ENCODE peak calls at places on chromosomes 3 and 15, in four cellular contexts. One of them, this sample, is unnamed.

GRCh38 chr15:69548367-69548766 is 95.7 kb downstream of the RPLP1 start:
- DNase-seq in heart left ventricle: no peak
- DNase-seq in endothelial cell: no peak
- DNase-seq in kidney: no peak
- DNase-seq in this sample: no peak

GRCh38 chr15:62121273-62122015 is 43.6 kb downstream of the C2CD4B start:
- DNase-seq in heart left ventricle: no peak
- DNase-seq in kidney: no peak
- DNase-seq in endothelial cell: no peak
- DNase-seq in this sample: no peak

GRCh38 chr3:49151610-49152009 is 14.5 kb downstream of the CCDC71 start:
- DNase-seq in endothelial cell: no peak
- DNase-seq in kidney: no peak
- DNase-seq in heart left ventricle: no peak
- DNase-seq in this sample: no peak

GRCh38 chr15:60704129-60704528 is 225.2 kb upstream of the ICE2 start:
- DNase-seq in heart left ventricle: no peak
- DNase-seq in kidney: no peak
- DNase-seq in endothelial cell: no peak
- DNase-seq in this sample: no peak

GRCh38 chr3:10816019-10816862 is at the start of gene SLC6A11:
- DNase-seq in kidney: no peak
- DNase-seq in endothelial cell: peak
- DNase-seq in heart left ventricle: no peak
- DNase-seq in this sample: no peak

GRCh38 chr15:67766963-67767362 is 58.3 kb upstream of the SKOR1 start:
- DNase-seq in kidney: no peak
- DNase-seq in endothelial cell: no peak
- DNase-seq in heart left ventricle: no peak
- DNase-seq in this sample: no peak

GRCh38 chr15:66084704-66085103 is 168.8 kb downstream of the MEGF11 start:
- DNase-seq in heart left ventricle: no peak
- DNase-seq in kidney: peak
- DNase-seq in endothelial cell: no peak
- DNase-seq in this sample: no peak

GRCh38 chr3:174247671-174248070 is 611.5 kb upstream of the NAALADL2 start:
- DNase-seq in heart left ventricle: no peak
- DNase-seq in endothelial cell: no peak
- DNase-seq in kidney: no peak
- DNase-seq in this sample: no peak

GRCh38 chr3:172323894-172324590 is 124.2 kb downstream of the GHSR start:
- DNase-seq in heart left ventricle: no peak
- DNase-seq in kidney: no peak
- DNase-seq in endothelial cell: no peak
- DNase-seq in this sample: peak

GRCh38 chr3:104908761-104909160 is 457.9 kb upstream of the ALCAM start:
- DNase-seq in heart left ventricle: no peak
- DNase-seq in endothelial cell: no peak
- DNase-seq in kidney: no peak
- DNase-seq in this sample: no peak

GRCh38 chr3:123350971-123351370 is 97.9 kb downstream of the ADCY5 start:
- DNase-seq in endothelial cell: no peak
- DNase-seq in heart left ventricle: no peak
- DNase-seq in kidney: no peak
- DNase-seq in this sample: no peak

GRCh38 chr3:2823016-2823415 is 287.2 kb downstream of the IL5RA start:
- DNase-seq in kidney: no peak
- DNase-seq in heart left ventricle: no peak
- DNase-seq in endothelial cell: no peak
- DNase-seq in this sample: no peak

GRCh38 chr3:152148579-152148978 is 120.2 kb upstream of the MBNL1 start:
- DNase-seq in heart left ventricle: no peak
- DNase-seq in endothelial cell: no peak
- DNase-seq in kidney: no peak
- DNase-seq in this sample: no peak

GRCh38 chr3:58383476-58383875 is 50.2 kb downstream of the PDHB start:
- DNase-seq in endothelial cell: no peak
- DNase-seq in kidney: no peak
- DNase-seq in heart left ventricle: no peak
- DNase-seq in this sample: no peak

GRCh38 chr3:142278451-142278850 is 53.1 kb upstream of the GK5 start:
- DNase-seq in kidney: no peak
- DNase-seq in heart left ventricle: no peak
- DNase-seq in endothelial cell: no peak
- DNase-seq in this sample: no peak

GRCh38 chr3:188792788-188793187 is 379.0 kb upstream of the TPRG1 start:
- DNase-seq in endothelial cell: peak
- DNase-seq in kidney: peak
- DNase-seq in heart left ventricle: no peak
- DNase-seq in this sample: no peak

GRCh38 chr3:5021571-5022092 is 42.4 kb downstream of the BHLHE40 start:
- DNase-seq in endothelial cell: no peak
- DNase-seq in heart left ventricle: no peak
- DNase-seq in kidney: no peak
- DNase-seq in this sample: no peak

GRCh38 chr15:45307230-45307924 is 55.3 kb downstream of the SLC28A2 start:
- DNase-seq in endothelial cell: no peak
- DNase-seq in kidney: no peak
- DNase-seq in heart left ventricle: no peak
- DNase-seq in this sample: peak

GRCh38 chr3:52062499-52062898 is 6.1 kb upstream of the DUSP7 start:
- DNase-seq in heart left ventricle: no peak
- DNase-seq in kidney: no peak
- DNase-seq in endothelial cell: no peak
- DNase-seq in this sample: peak

GRCh38 chr3:74651239-74651638 is 36.8 kb upstream of the CNTN3 start:
- DNase-seq in endothelial cell: no peak
- DNase-seq in heart left ventricle: no peak
- DNase-seq in kidney: no peak
- DNase-seq in this sample: no peak

GRCh38 chr15:46703871-46704637 is 1013.3 kb upstream of the SEMA6D start:
- DNase-seq in endothelial cell: no peak
- DNase-seq in kidney: no peak
- DNase-seq in heart left ventricle: no peak
- DNase-seq in this sample: peak

GRCh38 chr3:149641011-149641728 is 16.7 kb downstream of the WWTR1 start:
- DNase-seq in kidney: no peak
- DNase-seq in endothelial cell: no peak
- DNase-seq in heart left ventricle: no peak
- DNase-seq in this sample: no peak

GRCh38 chr15:89916660-89917059 is 3.9 kb upstream of the ARPIN start:
- DNase-seq in kidney: no peak
- DNase-seq in heart left ventricle: no peak
- DNase-seq in endothelial cell: no peak
- DNase-seq in this sample: no peak

GRCh38 chr3:148175215-148175614 is 522.5 kb upstream of the AGTR1 start:
- DNase-seq in kidney: no peak
- DNase-seq in heart left ventricle: no peak
- DNase-seq in endothelial cell: no peak
- DNase-seq in this sample: no peak

GRCh38 chr3:62882676-62883228 is 7.5 kb upstream of the CADPS start:
- DNase-seq in kidney: no peak
- DNase-seq in endothelial cell: no peak
- DNase-seq in heart left ventricle: no peak
- DNase-seq in this sample: no peak

GRCh38 chr3:29605845-29606244 is 325.0 kb downstream of the RBMS3 start:
- DNase-seq in endothelial cell: no peak
- DNase-seq in kidney: no peak
- DNase-seq in heart left ventricle: no peak
- DNase-seq in this sample: no peak

GRCh38 chr3:113142476-113142875 is 68.9 kb upstream of the BOC start:
- DNase-seq in kidney: no peak
- DNase-seq in endothelial cell: no peak
- DNase-seq in heart left ventricle: no peak
- DNase-seq in this sample: no peak

GRCh38 chr3:119636194-119636593 is 24.2 kb downstream of the POPDC2 start:
- DNase-seq in endothelial cell: no peak
- DNase-seq in heart left ventricle: no peak
- DNase-seq in kidney: no peak
- DNase-seq in this sample: no peak

GRCh38 chr3:43872901-43873300 is 182.2 kb downstream of the ABHD5 start:
- DNase-seq in endothelial cell: no peak
- DNase-seq in kidney: no peak
- DNase-seq in heart left ventricle: no peak
- DNase-seq in this sample: no peak

GRCh38 chr3:40130721-40131120 is 178.8 kb upstream of the EIF1B start:
- DNase-seq in endothelial cell: no peak
- DNase-seq in kidney: no peak
- DNase-seq in heart left ventricle: no peak
- DNase-seq in this sample: no peak

GRCh38 chr3:141737108-141737507 is 990 bp upstream of the RNF7 start:
- DNase-seq in kidney: no peak
- DNase-seq in heart left ventricle: no peak
- DNase-seq in endothelial cell: no peak
- DNase-seq in this sample: no peak

GRCh38 chr15:61266916-61267315 is 37.8 kb upstream of the RORA start:
- DNase-seq in kidney: no peak
- DNase-seq in endothelial cell: no peak
- DNase-seq in heart left ventricle: no peak
- DNase-seq in this sample: no peak

GRCh38 chr15:85542895-85543331 is 162.5 kb downstream of the AKAP13 start:
- DNase-seq in kidney: no peak
- DNase-seq in heart left ventricle: no peak
- DNase-seq in endothelial cell: no peak
- DNase-seq in this sample: no peak

GRCh38 chr3:24420224-24420623 is 74.4 kb downstream of the THRB start:
- DNase-seq in kidney: no peak
- DNase-seq in endothelial cell: no peak
- DNase-seq in heart left ventricle: no peak
- DNase-seq in this sample: no peak

GRCh38 chr3:77411334-77411733 is 371.4 kb downstream of the ROBO2 start:
- DNase-seq in heart left ventricle: no peak
- DNase-seq in kidney: no peak
- DNase-seq in endothelial cell: no peak
- DNase-seq in this sample: no peak

DNA sequence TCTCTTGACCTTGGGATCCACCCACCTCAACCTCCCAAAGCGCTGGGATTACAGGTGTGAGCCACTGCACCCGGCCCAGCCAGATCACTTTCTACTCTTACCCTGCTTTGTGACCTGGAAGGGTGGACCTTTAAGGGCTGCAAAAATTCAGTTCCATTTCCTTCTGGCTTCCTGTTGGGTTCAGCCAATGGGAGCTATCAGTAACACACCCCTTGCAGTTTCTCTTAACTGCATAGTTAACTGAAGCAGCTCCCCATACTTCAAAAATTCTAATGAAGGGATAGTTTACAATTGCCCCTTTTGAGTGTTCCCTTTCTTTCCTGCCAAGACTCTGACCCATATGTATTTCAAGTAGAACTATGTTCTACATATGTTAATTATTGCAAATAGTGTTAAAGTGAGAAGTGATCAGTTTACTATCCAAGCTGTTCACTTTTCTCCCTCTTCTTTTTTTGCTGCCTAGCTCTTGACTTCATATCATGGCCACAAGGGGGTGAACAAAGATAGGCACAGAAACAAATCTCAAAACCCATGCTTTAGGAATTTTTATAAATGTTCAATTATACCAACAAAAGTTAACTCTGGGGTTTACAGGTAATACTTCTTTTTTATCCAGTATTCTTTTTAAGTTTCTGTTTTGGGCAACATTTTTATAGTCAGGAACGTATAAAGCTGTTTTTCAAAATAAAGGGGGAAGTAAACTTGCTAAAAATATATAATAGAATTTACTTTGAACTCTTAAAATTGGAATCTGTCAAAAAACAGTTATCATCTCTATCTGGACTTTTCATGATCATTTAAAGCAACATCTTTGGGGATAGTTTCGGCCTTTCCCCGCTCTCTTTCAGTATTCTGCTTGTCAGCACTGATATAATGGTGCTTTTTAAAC is 8.1 kb downstream of the PGBD4 start:
- DNase-seq in endothelial cell: peak
- DNase-seq in heart left ventricle: no peak
- DNase-seq in kidney: no peak
- DNase-seq in this sample: peak
- TF ChIP-seq CTCF in endothelial cell: peak
- TF ChIP-seq CTCF in heart left ventricle: peak
- TF ChIP-seq CTCF in kidney: peak
- TF ChIP-seq CTCF in this sample: peak

GRCh38 chr15:29747837-29748417 is 74.3 kb downstream of the TJP1 start:
- DNase-seq in endothelial cell: no peak
- DNase-seq in kidney: no peak
- DNase-seq in heart left ventricle: no peak
- DNase-seq in this sample: no peak
- TF ChIP-seq CTCF in endothelial cell: no peak
- TF ChIP-seq CTCF in kidney: no peak
- TF ChIP-seq CTCF in heart left ventricle: peak
- TF ChIP-seq CTCF in this sample: no peak

GRCh38 chr3:8328971-8329370 is 172.7 kb upstream of the LMCD1 start:
- DNase-seq in endothelial cell: no peak
- DNase-seq in kidney: no peak
- DNase-seq in heart left ventricle: no peak
- DNase-seq in this sample: no peak

GRCh38 chr3:8320711-8321458 is 180.7 kb upstream of the LMCD1 start:
- DNase-seq in endothelial cell: no peak
- DNase-seq in heart left ventricle: no peak
- DNase-seq in kidney: no peak
- DNase-seq in this sample: no peak

GRCh38 chr3:8327739-8328138 is 173.9 kb upstream of the LMCD1 start:
- DNase-seq in endothelial cell: no peak
- DNase-seq in heart left ventricle: no peak
- DNase-seq in kidney: no peak
- DNase-seq in this sample: no peak

GRCh38 chr3:8325306-8325705 is 176.3 kb upstream of the LMCD1 start:
- DNase-seq in endothelial cell: no peak
- DNase-seq in kidney: no peak
- DNase-seq in heart left ventricle: no peak
- DNase-seq in this sample: no peak

GRCh38 chr3:8324727-8325126 is 176.9 kb upstream of the LMCD1 start:
- DNase-seq in heart left ventricle: peak
- DNase-seq in kidney: no peak
- DNase-seq in endothelial cell: peak
- DNase-seq in this sample: peak
- TF ChIP-seq CTCF in heart left ventricle: peak
- TF ChIP-seq CTCF in kidney: peak
- TF ChIP-seq CTCF in endothelial cell: no peak
- TF ChIP-seq CTCF in this sample: peak

GRCh38 chr3:13028010-13028821 is 45.0 kb downstream of the IQSEC1 start:
- DNase-seq in endothelial cell: no peak
- DNase-seq in heart left ventricle: no peak
- DNase-seq in kidney: peak
- DNase-seq in this sample: no peak

GRCh38 chr3:13026534-13026933 is 46.7 kb downstream of the IQSEC1 start:
- DNase-seq in kidney: no peak
- DNase-seq in heart left ventricle: no peak
- DNase-seq in endothelial cell: no peak
- DNase-seq in this sample: no peak

GRCh38 chr3:13025090-13025489 is 48.1 kb downstream of the IQSEC1 start:
- DNase-seq in endothelial cell: no peak
- DNase-seq in heart left ventricle: peak
- DNase-seq in kidney: peak
- DNase-seq in this sample: no peak

GRCh38 chr3:13025778-13026518 is 47.3 kb downstream of the IQSEC1 start:
- DNase-seq in heart left ventricle: no peak
- DNase-seq in endothelial cell: no peak
- DNase-seq in kidney: peak
- DNase-seq in this sample: no peak

GRCh38 chr3:13027154-13027553 is 46.1 kb downstream of the IQSEC1 start:
- DNase-seq in endothelial cell: peak
- DNase-seq in heart left ventricle: no peak
- DNase-seq in kidney: peak
- DNase-seq in this sample: no peak
- TF ChIP-seq CTCF in endothelial cell: no peak
- TF ChIP-seq CTCF in heart left ventricle: no peak
- TF ChIP-seq CTCF in kidney: no peak
- TF ChIP-seq CTCF in this sample: no peak

This sample was measured in GM13976.